ENCODE peak calls at places on chromosome 17, in eight cellular contexts. K is lung, J is lower lobe of right lung, V is HCT116, E is ovary, T is IMR-90, A is transverse colon, H is stomach. L is an unnamed sample.

GRCh38 chr17:40699880-40700279 is 3.7 kb downstream of the KRT24 start:
- DNase-seq in E (no peak), V (no peak), T (no peak), J (no peak), A (no peak), K (no peak), H (no peak), L (no peak)

GRCh38 chr17:27603870-27604794 is 26.9 kb upstream of the LGALS9 start:
- DNase-seq in H (peak; percentile 75), V (no peak), T (no peak), A (peak; percentile 49), E (no peak), K (no peak), J (no peak), L (no peak)

GRCh38 chr17:39607851-39608130 is at the start of gene NEUROD2:
- DNase-seq in T (no peak), J (no peak), A (no peak), H (no peak), E (no peak), K (no peak), V (no peak), L (no peak)

GRCh38 chr17:7242717-7243576 is 698 bp upstream of the GABARAP start:
- DNase-seq in K (peak; percentile 96), E (peak; percentile 97), H (peak; percentile 97), V (peak; percentile 95), T (peak; percentile 95), A (peak; percentile 97), J (peak; percentile 97), L (peak; percentile 98)

GRCh38 chr17:65183736-65184135 is 46.6 kb downstream of the RGS9 start:
- DNase-seq in K (no peak), H (no peak), A (no peak), E (no peak), T (peak; percentile 70), J (no peak), V (no peak), L (peak; percentile 40)

GRCh38 chr17:17515921-17516295 is 19.7 kb upstream of the RASD1 start:
- DNase-seq in H (no peak), E (no peak), J (no peak), K (no peak), T (peak; percentile 68), A (no peak), V (no peak), L (no peak)

GRCh38 chr17:45385331-45385997 is 47.2 kb downstream of the ARHGAP27 start:
- DNase-seq in A (peak; percentile 92), E (peak; percentile 89), J (peak; percentile 92), V (peak; percentile 87), K (peak; percentile 92), H (peak; percentile 95), T (peak; percentile 76), L (peak; percentile 92)

GRCh38 chr17:31842416-31843381 is 16.3 kb downstream of the COPRS start:
- DNase-seq in T (peak; percentile 77), A (peak; percentile 78), K (peak; percentile 65), E (peak; percentile 78), V (peak; percentile 27), H (peak; percentile 87), J (peak; percentile 58), L (peak; percentile 88)

GRCh38 chr17:32297860-32298259 is 32.2 kb downstream of the RHBDL3 start:
- DNase-seq in V (no peak), T (no peak), K (no peak), A (no peak), J (no peak), E (no peak), H (no peak), L (no peak)

GRCh38 chr17:5825717-5826330 is 241.5 kb upstream of the NLRP1 start:
- DNase-seq in T (peak; percentile 83), V (no peak), K (no peak), J (no peak), A (no peak), E (no peak), H (no peak), L (no peak)
- H3K4me1 ChIP-seq in T (peaks cover 5% of the 10 kb centered on the region), V (peaks cover 14% of the 10 kb centered on the region), K (no peaks in the 10 kb centered on the region), J (no peaks in the 10 kb centered on the region), A (no peaks in the 10 kb centered on the region), E (no peaks in the 10 kb centered on the region), H (no peaks in the 10 kb centered on the region), L (no peaks in the 10 kb centered on the region)

GRCh38 chr17:41906465-41907184 is 12.1 kb downstream of the ACLY start:
- DNase-seq in T (peak; percentile 35), V (no peak), A (no peak), E (peak; percentile 36), H (no peak), J (no peak), K (no peak), L (no peak)
- H3K36me3 ChIP-seq in T (peaks cover 78% of the 10 kb centered on the region), V (peaks cover 76% of the 10 kb centered on the region), A (peaks cover 25% of the 10 kb centered on the region), E (no peaks in the 10 kb centered on the region), H (peaks cover 100% of the 10 kb centered on the region), J (peaks cover 97% of the 10 kb centered on the region), K (peaks cover 21% of the 10 kb centered on the region), L (peaks cover 57% of the 10 kb centered on the region)

GRCh38 chr17:61396586-61397085 is 3.0 kb upstream of the TBX2 start:
- DNase-seq in T (peak; percentile 35), E (no peak), H (no peak), V (no peak), A (no peak), K (no peak), J (peak; percentile 52), L (no peak)
- H3K27ac ChIP-seq in T (peak overlapping the region; percentile 99), E (peak overlapping the region; percentile 43), H (peak overlapping the region; percentile 93), V (no peak overlapping the region), A (peak overlapping the region; percentile 76), K (peak overlapping the region; percentile 75), J (peak overlapping the region; percentile 89), L (peak overlapping the region; percentile 98)

GRCh38 chr17:76556759-76557367 is 17.0 kb downstream of the PRCD start:
- DNase-seq in E (no peak), A (peak; percentile 36), H (peak; percentile 36), J (peak; percentile 68), K (peak; percentile 51), T (peak; percentile 49), V (no peak), L (peak; percentile 83)

GRCh38 chr17:76554131-76554530 is 14.3 kb downstream of the PRCD start:
- DNase-seq in V (no peak), E (no peak), J (no peak), H (peak; percentile 53), T (no peak), A (no peak), K (no peak), L (no peak)

GRCh38 chr17:76550712-76551615 is 11.1 kb downstream of the PRCD start:
- DNase-seq in A (no peak), H (no peak), E (no peak), K (peak; percentile 51), T (peak; percentile 54), J (no peak), V (no peak), L (no peak)

GRCh38 chr17:76551685-76552084 is 11.8 kb downstream of the PRCD start:
- DNase-seq in J (no peak), T (no peak), V (no peak), K (no peak), H (no peak), A (no peak), E (no peak), L (no peak)

DNA sequence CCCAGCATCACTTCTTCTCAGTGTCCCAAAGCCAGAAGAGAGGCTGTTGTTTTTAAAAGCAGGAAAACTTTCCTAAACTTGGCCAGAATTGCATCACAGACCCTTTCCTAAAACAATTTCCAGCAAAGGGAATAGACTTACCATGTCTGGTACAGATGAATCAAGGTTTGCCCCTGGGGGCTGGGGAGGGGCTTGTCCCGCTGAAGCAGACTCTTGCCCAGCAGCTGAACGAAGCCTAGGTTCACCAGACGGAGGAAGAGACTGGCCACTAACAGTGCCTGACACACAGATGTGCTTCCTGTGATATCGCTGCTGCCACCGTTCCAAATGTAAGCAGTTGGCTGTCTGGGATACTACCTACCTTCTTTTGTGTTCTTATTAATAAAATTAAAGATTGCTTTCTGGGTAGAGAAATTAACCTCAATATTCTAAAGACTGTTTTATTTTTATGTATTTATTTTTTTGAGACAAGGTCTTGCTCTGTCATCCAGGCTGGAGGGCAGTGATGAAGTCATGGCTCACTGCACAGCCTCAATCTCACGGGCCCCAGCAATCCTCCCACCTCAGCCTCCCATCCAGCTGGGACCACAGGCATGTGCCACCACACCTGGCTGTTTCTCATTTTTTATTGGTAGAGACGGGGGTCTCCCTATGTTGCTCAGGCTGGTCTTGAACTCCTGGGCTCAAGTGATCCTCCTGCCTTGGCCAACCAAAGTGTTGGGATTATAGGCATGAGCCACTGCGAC is 13.5 kb downstream of the PRCD start:
- DNase-seq in V (no peak), T (no peak), A (no peak), J (no peak), E (no peak), K (no peak), H (no peak), L (no peak)
- H3K4me1 ChIP-seq in V (peaks cover 3% of the 10 kb centered on the region), T (peaks cover 8% of the 10 kb centered on the region), A (peaks cover 19% of the 10 kb centered on the region), J (peaks cover 38% of the 10 kb centered on the region), E (peaks cover 2% of the 10 kb centered on the region), K (no peaks in the 10 kb centered on the region), H (peaks cover 33% of the 10 kb centered on the region), L (peaks cover 7% of the 10 kb centered on the region)

GRCh38 chr17:78425429-78425828 is 47.0 kb downstream of the PGS1 start:
- DNase-seq in A (no peak), H (no peak), T (no peak), E (no peak), V (no peak), J (peak; percentile 78), K (no peak), L (no peak)

GRCh38 chr17:78428025-78428575 is 49.7 kb downstream of the PGS1 start:
- DNase-seq in T (no peak), E (no peak), K (no peak), H (no peak), A (no peak), J (no peak), V (no peak), L (no peak)

GRCh38 chr17:78423961-78424747 is 45.7 kb downstream of the PGS1 start:
- DNase-seq in K (no peak), T (no peak), J (no peak), V (no peak), E (no peak), A (no peak), H (no peak), L (no peak)

GRCh38 chr17:78427140-78427539 is 48.7 kb downstream of the PGS1 start:
- DNase-seq in T (no peak), K (no peak), E (no peak), V (no peak), J (no peak), A (no peak), H (no peak), L (no peak)

DNA sequence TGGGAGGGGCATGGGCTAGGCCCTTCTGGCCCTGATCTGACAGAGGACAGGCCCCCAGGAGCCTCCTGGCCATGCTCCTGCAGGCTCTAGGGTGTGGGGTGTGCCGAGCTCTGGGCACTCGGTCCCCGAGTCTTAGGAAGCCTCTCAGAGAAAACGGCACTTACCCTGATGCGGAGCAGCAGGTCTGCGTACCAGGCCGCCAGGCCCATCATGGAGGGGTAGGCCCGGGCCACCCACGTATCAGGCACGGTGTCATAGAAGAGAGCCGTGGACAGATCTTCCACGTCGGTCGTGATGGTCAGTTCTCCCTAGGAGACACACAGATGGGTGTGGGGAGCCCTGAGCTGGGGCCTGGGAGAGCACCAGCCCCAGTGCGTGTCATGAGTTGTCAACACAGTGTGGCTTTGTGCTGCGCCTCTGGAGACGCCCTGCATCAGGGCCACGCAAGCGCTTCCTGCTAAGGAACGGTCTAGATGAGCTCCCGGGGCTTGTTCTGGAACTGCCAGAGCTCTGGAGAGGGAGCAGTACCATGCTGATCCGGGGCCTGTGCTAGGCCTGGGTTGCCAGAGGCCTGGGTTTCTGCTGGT is 47.9 kb downstream of the PGS1 start:
- DNase-seq in A (no peak), H (no peak), E (no peak), T (no peak), J (no peak), K (no peak), V (no peak), L (no peak)
- H3K36me3 ChIP-seq in A (peaks cover 12% of the 10 kb centered on the region), H (peaks cover 90% of the 10 kb centered on the region), E (no peaks in the 10 kb centered on the region), T (peaks cover 51% of the 10 kb centered on the region), J (peaks cover 86% of the 10 kb centered on the region), K (no peaks in the 10 kb centered on the region), V (peaks cover 42% of the 10 kb centered on the region), L (peaks cover 7% of the 10 kb centered on the region)

L was measured in cardiac muscle cell.